ENCODE peak calls at places on chromosomes 4 and X, in four cellular contexts. P, X, Z and R are unnamed samples.

GRCh38 chr4:10095296-10095991 is 21.2 kb downstream of the WDR1 start:
- DNase-seq in X (no peak), Z (no peak), P (no peak), R (no peak)

GRCh38 chrX:40207626-40208025 is 109.9 kb upstream of the BCOR start:
- DNase-seq in X (no peak), Z (peak), P (no peak), R (no peak)

GRCh38 chr4:54226399-54227260 is 2.5 kb upstream of the PDGFRA start:
- DNase-seq in X (no peak), P (no peak), Z (no peak), R (no peak)

GRCh38 chr4:186820371-186820990 is 96.8 kb upstream of the FAT1 start:
- DNase-seq in X (no peak), P (no peak), Z (no peak), R (no peak)

GRCh38 chr4:123802933-123803332 is 406.3 kb downstream of the SPRY1 start:
- DNase-seq in Z (no peak), X (no peak), P (no peak), R (no peak)

GRCh38 chr4:121462660-121463261 is 81.9 kb upstream of the QRFPR start:
- DNase-seq in X (peak), Z (peak), P (no peak), R (peak)

GRCh38 chrX:129769467-129770154 is 10.1 kb upstream of the SASH3 start:
- DNase-seq in X (no peak), Z (no peak), P (peak), R (no peak)

GRCh38 chr4:11640584-11640983 is 211.9 kb upstream of the HS3ST1 start:
- DNase-seq in X (no peak), P (no peak), Z (no peak), R (no peak)

GRCh38 chr4:33134366-33134765 is 2414.2 kb downstream of the PCDH7 start:
- DNase-seq in P (no peak), Z (no peak), X (no peak), R (no peak)

GRCh38 chr4:81137446-81137845 is 77.6 kb downstream of the PRKG2 start:
- DNase-seq in X (no peak), P (no peak), Z (no peak), R (no peak)

GRCh38 chr4:79198886-79199591 is 126.8 kb downstream of the NAA11 start:
- DNase-seq in X (no peak), P (no peak), Z (peak), R (no peak)

GRCh38 chr4:985123-985830 is 1.6 kb upstream of the IDUA start:
- DNase-seq in Z (peak), P (no peak), X (peak), R (peak)

GRCh38 chrX:78838709-78839108 is 91.2 kb downstream of the LPAR4 start:
- DNase-seq in P (no peak), Z (no peak), X (no peak), R (no peak)

DNA sequence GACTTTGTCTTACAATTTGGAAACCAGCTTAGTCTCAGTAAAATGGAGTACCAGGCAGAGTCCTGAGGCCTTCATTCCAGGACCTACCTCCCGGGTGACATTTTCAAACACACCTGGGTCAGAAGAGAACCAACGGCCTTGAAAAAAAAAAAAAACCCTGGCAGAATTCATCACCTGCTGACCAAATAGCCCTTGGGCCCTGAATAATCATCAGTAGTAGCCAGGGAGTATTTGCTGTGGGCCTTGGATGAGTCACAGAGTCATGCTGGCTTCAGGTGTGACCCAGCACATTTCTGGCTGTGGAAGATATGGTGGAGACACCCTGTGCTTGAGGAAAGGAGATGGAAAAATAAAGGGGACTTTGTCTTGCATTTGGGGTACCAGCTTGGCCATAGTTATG is 92.2 kb downstream of the LPAR4 start:
- DNase-seq in P (no peak), Z (no peak), X (no peak), R (no peak)
- TF ChIP-seq TARDBP in P (no peak), Z (no peak), X (no peak), R (no peak)

DNA sequence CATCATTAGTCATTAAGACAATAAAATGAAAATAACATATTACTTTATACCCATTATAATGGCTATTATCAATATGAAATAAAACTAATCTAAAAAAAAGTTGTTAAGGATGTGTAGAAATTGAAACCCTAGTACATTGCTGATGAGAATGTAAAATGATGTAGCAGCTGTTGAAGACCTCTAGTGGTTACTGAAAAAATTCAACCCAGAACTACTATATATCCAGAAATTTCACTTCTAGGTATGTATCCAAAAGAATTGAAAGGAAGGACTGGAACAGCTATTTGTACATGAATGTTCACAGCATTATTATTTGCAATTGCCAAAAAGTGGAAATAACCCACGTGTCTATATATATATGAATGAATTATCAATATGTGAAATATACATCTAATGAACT is 180.3 kb upstream of the KLHL4 start:
- DNase-seq in Z (no peak), P (no peak), X (no peak), R (no peak)
- TF ChIP-seq TARDBP in Z (no peak), P (no peak), X (no peak), R (no peak)

GRCh38 chr4:16123356-16124084 is 39.7 kb upstream of the PROM1 start:
- DNase-seq in X (no peak), P (no peak), Z (no peak), R (no peak)

GRCh38 chr4:16124232-16124631 is 40.4 kb upstream of the PROM1 start:
- DNase-seq in P (no peak), X (no peak), Z (no peak), R (no peak)

GRCh38 chr4:16120720-16121119 is 36.9 kb upstream of the PROM1 start:
- DNase-seq in X (no peak), P (no peak), Z (no peak), R (no peak)

GRCh38 chr4:16122225-16122624 is 38.4 kb upstream of the PROM1 start:
- DNase-seq in X (no peak), Z (no peak), P (no peak), R (no peak)

GRCh38 chr4:16122784-16123183 is 39.0 kb upstream of the PROM1 start:
- DNase-seq in P (no peak), X (no peak), Z (no peak), R (no peak)
- TF ChIP-seq TARDBP in P (no peak), X (no peak), Z (no peak), R (no peak)

GRCh38 chrX:114599305-114599704 is 15.4 kb downstream of the HTR2C start:
- DNase-seq in Z (no peak), P (no peak), X (no peak), R (no peak)

GRCh38 chrX:114599903-114600302 is 16.0 kb downstream of the HTR2C start:
- DNase-seq in X (no peak), Z (no peak), P (no peak), R (no peak)
- TF ChIP-seq TARDBP in X (no peak), Z (no peak), P (no peak), R (no peak)

GRCh38 chrX:119236599-119237525 is 777 bp downstream of the PGRMC1 start:
- DNase-seq in X (peak), Z (peak), P (no peak), R (no peak)

GRCh38 chrX:119238557-119238956 is 2.5 kb downstream of the PGRMC1 start:
- DNase-seq in Z (no peak), P (no peak), X (no peak), R (no peak)

GRCh38 chrX:119235872-119236598 is at the start of gene PGRMC1:
- DNase-seq in X (peak), P (peak), Z (peak), R (peak)

GRCh38 chrX:119234931-119235555 is 1.0 kb upstream of the PGRMC1 start:
- DNase-seq in P (no peak), Z (no peak), X (no peak), R (no peak)

DNA sequence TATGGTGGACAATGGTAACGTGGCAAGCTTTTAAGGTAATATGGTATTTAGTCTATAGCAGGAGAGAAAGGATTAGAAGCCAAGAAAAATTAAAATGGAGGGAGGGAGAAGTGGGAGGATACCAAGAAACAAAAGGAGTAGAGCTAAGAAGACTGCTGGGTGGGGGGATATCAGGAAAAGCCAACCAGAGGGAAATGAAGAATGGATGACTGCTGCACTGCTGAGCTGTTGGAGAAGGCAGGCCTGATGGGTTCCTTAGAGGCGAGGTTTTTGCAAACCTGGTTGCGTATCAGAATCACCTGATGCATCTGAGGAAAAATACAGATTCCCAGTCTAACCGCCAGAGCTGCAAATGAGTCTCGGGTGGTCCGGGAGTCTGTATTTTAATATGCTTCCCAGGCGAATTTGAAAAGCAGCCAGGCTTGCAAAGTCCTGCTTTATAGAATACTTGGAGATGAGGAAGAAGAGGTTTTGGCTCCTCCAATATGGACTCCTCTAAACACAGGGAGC is 1.5 kb downstream of the PGRMC1 start:
- DNase-seq in Z (no peak), P (no peak), X (no peak), R (no peak)
- TF ChIP-seq TARDBP in Z (no peak), P (no peak), X (no peak), R (no peak)

DNA sequence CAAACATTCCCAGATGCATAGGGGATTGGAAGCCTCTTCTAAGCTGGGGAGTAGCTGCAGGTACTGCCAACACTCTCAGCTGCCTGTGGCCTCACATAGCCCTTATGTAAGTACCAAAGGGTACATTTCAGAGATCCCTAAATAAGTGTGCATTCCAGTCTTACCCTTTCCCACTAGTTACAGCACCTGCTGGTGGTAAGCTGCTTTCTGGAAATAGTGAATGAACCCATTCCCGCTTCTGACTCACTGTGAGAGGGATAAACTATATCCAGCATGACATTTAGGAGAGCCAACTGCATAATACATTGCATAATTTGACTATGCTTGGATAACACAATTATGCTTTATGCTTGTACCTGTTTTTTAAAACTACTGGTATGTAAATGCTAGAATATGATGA is 149.0 kb downstream of the FAM13A start:
- DNase-seq in X (no peak), P (no peak), Z (no peak), R (no peak)
- TF ChIP-seq TARDBP in X (no peak), P (no peak), Z (no peak), R (no peak)